ENCODE peak calls at places on chromosomes 12 and 14, in four cellular contexts. W is fibroblast of pulmonary artery; E is CD8-positive, alpha-beta T cell; Q is fibroblast of villous mesenchyme. F is an unnamed sample.

GRCh38 chr12:93741741-93742085 is 64.5 kb downstream of the CRADD start:
- DNase-seq in Q (peak), E (no peak), W (no peak), F (peak)

GRCh38 chr12:2301531-2302461 is 249.0 kb downstream of the CACNA1C start:
- DNase-seq in W (no peak), E (no peak), Q (peak), F (no peak)

GRCh38 chr12:12745576-12746211 is 28.5 kb downstream of the CDKN1B start:
- DNase-seq in E (no peak), Q (no peak), W (no peak), F (no peak)

GRCh38 chr14:33551963-33552362 is 398.9 kb downstream of the EGLN3 start:
- DNase-seq in E (no peak), Q (no peak), W (no peak), F (no peak)

GRCh38 chr12:98533723-98534251 is 18.4 kb downstream of the TMPO start:
- DNase-seq in Q (peak), W (peak), E (no peak), F (no peak)

GRCh38 chr12:24975425-24975824 is 26.5 kb upstream of the BCAT1 start:
- DNase-seq in W (no peak), E (no peak), Q (peak), F (no peak)

GRCh38 chr14:54310852-54311230 is 86.0 kb upstream of the CDKN3 start:
- DNase-seq in E (no peak), Q (no peak), W (no peak), F (no peak)

GRCh38 chr14:99991306-99991705 is 73.9 kb upstream of the EVL start:
- DNase-seq in W (no peak), Q (no peak), E (no peak), F (no peak)

GRCh38 chr14:89351364-89351957 is 65.6 kb downstream of the FOXN3 start:
- DNase-seq in E (peak), W (peak), Q (no peak), F (no peak)

GRCh38 chr14:67618617-67619063 is 1.1 kb upstream of the ARG2 start:
- DNase-seq in Q (peak), E (no peak), W (peak), F (peak)

GRCh38 chr12:120181991-120182631 is 12.4 kb downstream of the GCN1 start:
- DNase-seq in E (no peak), W (peak), Q (peak), F (peak)

GRCh38 chr14:99215277-99215676 is 56.7 kb downstream of the BCL11B start:
- DNase-seq in W (peak), E (no peak), Q (peak), F (no peak)

GRCh38 chr14:103393687-103394626 is 8.7 kb downstream of the MARK3 start:
- DNase-seq in W (peak), E (no peak), Q (peak), F (no peak)

GRCh38 chr12:89733579-89734201 is 25.1 kb upstream of the ATP2B1 start:
- DNase-seq in E (no peak), W (peak), Q (peak), F (no peak)

GRCh38 chr14:69049675-69050074 is 70.6 kb upstream of the ACTN1 start:
- DNase-seq in E (no peak), W (peak), Q (peak), F (no peak)

GRCh38 chr12:52634266-52635056 is 16.1 kb upstream of the KRT73 start:
- DNase-seq in E (peak), W (no peak), Q (no peak), F (no peak)

GRCh38 chr12:75836533-75836932 is 195.0 kb downstream of the PHLDA1 start:
- DNase-seq in W (no peak), E (no peak), Q (no peak), F (no peak)

GRCh38 chr14:104138098-104138890 is at the start of gene KIF26A:
- DNase-seq in W (no peak), Q (peak), E (no peak), F (no peak)

GRCh38 chr14:85122690-85123089 is 407.3 kb upstream of the FLRT2 start:
- DNase-seq in E (no peak), Q (peak), W (peak), F (no peak)

GRCh38 chr14:54698501-54698900 is 131.6 kb downstream of the SAMD4A start:
- DNase-seq in E (no peak), Q (no peak), W (no peak), F (no peak)

GRCh38 chr14:94115068-94115591 is 4.6 kb downstream of the IFI27 start:
- DNase-seq in W (no peak), Q (no peak), E (no peak), F (no peak)

GRCh38 chr12:26689281-26689841 is 143.6 kb downstream of the ITPR2 start:
- DNase-seq in Q (no peak), E (no peak), W (no peak), F (no peak)

GRCh38 chr12:131057722-131058515 is 104.2 kb downstream of the ADGRD1 start:
- DNase-seq in Q (no peak), E (no peak), W (no peak), F (no peak)

GRCh38 chr12:53265783-53266182 is 2.3 kb upstream of the ESPL1 start:
- DNase-seq in Q (no peak), E (no peak), W (no peak), F (no peak)

GRCh38 chr14:99509871-99510555 is 28.8 kb downstream of the CCNK start:
- DNase-seq in E (no peak), Q (no peak), W (no peak), F (no peak)

GRCh38 chr14:81169711-81170103 is 51.1 kb downstream of the GTF2A1 start:
- DNase-seq in Q (no peak), W (no peak), E (no peak), F (no peak)

GRCh38 chr12:10272466-10272865 is 35.2 kb upstream of the KLRD1 start:
- DNase-seq in Q (peak), W (no peak), E (no peak), F (no peak)

GRCh38 chr14:51424041-51424440 is 184.0 kb downstream of the TMX1 start:
- DNase-seq in Q (no peak), W (no peak), E (no peak), F (no peak)

GRCh38 chr14:61632401-61633195 is 62.7 kb upstream of the HIF1A start:
- DNase-seq in W (no peak), Q (no peak), E (no peak), F (no peak)

GRCh38 chr12:68113644-68114043 is 45.9 kb downstream of the IFNG start:
- DNase-seq in E (peak), W (no peak), Q (no peak), F (no peak)

GRCh38 chr14:36618641-36619040 is 36.2 kb upstream of the NKX2-8 start:
- DNase-seq in Q (no peak), E (no peak), W (no peak), F (no peak)

GRCh38 chr14:44453433-44454171 is 53.5 kb downstream of the FSCB start:
- DNase-seq in E (no peak), Q (no peak), W (no peak), F (no peak)

GRCh38 chr14:95549656-95550585 is 15.1 kb downstream of the GLRX5 start:
- DNase-seq in E (no peak), Q (peak), W (no peak), F (no peak)

GRCh38 chr12:47604474-47604873 is 101.4 kb downstream of the RPAP3 start:
- DNase-seq in W (peak), Q (no peak), E (no peak), F (no peak)

GRCh38 chr14:22820731-22821130 is 5.5 kb upstream of the SLC7A7 start:
- DNase-seq in E (no peak), Q (peak), W (no peak), F (no peak)

DNA sequence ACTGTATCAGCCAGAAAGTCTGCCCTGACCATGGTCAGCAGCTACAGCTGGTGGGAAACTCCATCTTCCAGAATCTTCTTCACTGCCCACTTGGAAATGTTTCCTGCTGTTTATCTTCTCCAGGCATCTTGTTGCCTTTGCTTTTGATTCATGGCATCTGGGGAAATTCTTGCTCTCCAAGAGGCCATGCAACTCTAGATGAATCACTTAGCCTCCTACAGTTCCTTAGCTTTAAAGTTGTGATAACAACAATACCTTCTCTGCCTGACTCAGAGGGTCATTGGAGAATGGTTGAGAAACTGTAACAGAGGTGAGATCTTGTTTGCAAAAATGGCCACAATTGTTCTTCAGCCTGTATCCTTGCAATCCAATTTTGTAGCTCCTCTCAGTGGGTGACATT is 121.0 kb upstream of the VRK1 start:
- DNase-seq in E (no peak), W (peak), Q (peak), F (peak)
- TF ChIP-seq CTCF in E (no peak), W (no peak), Q (no peak), F (no peak)

GRCh38 chr12:6330999-6331714 is 10.7 kb downstream of the TNFRSF1A start:
- DNase-seq in W (no peak), Q (no peak), E (no peak), F (no peak)
- TF ChIP-seq CTCF in W (no peak), Q (no peak), E (no peak), F (no peak)

GRCh38 chr12:124466200-124467128 is 100.9 kb downstream of the NCOR2 start:
- DNase-seq in E (peak), W (peak), Q (peak), F (no peak)
- TF ChIP-seq CTCF in E (peak), W (peak), Q (peak), F (no peak)

GRCh38 chr12:79637093-79637492 is 53.7 kb downstream of the PAWR start:
- DNase-seq in E (no peak), W (no peak), Q (no peak), F (no peak)

GRCh38 chr12:79638490-79638889 is 52.3 kb downstream of the PAWR start:
- DNase-seq in W (no peak), Q (no peak), E (no peak), F (no peak)

GRCh38 chr12:79629561-79629960 is 61.2 kb downstream of the PAWR start:
- DNase-seq in W (no peak), Q (no peak), E (no peak), F (no peak)

GRCh38 chr12:79635676-79636075 is 55.1 kb downstream of the PAWR start:
- DNase-seq in Q (peak), E (no peak), W (peak), F (no peak)

DNA sequence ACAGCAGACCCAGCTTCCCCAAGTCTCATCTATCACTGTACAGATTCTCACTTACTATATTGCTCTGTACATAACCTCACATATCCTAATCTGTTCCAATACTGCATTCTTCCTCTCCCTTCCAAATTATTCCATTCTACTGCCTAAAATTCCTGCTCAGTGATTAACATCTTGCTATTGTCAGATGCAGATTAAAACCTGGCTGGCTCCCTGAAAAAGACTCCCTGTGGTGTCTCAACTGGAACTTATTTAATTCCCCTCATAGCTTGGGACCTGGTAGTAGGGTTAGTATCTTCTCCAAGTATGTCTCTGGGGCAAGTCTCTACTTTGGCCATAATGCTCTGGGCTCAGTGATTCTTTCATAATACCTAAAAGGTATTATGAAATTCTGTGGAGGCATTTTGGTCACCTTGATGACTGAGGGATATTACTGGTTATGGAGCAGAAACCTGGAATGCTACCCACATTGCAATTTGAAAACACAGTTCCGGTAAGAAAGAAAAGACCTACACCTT is 55.8 kb downstream of the PAWR start:
- DNase-seq in Q (peak), W (peak), E (no peak), F (peak)
- TF ChIP-seq CTCF in Q (no peak), W (no peak), E (no peak), F (no peak)

F was measured in epithelial cell of proximal tubule.